ENCODE peak calls at places on chromosomes 7 and 10, in six cellular contexts. E is PC-3, H is GM06990, S is transverse colon, M is foreskin fibroblast, K is body of pancreas. W is an unnamed sample.
A peak's percentile ranks its signal among the peaks of the same experiment; 100 is the strongest.

GRCh38 chr7:32020760-32021159 is 49.4 kb downstream of the PDE1C start:
- DNase-seq in E (no peak), H (no peak), S (no peak), M (no peak), K (no peak), W (no peak)

GRCh38 chr7:134632052-134632451 is 14.6 kb upstream of the BPGM start:
- DNase-seq in E (no peak), H (no peak), S (no peak), M (no peak), K (no peak), W (no peak)

GRCh38 chr10:78865518-78865835 is 203.3 kb upstream of the ZMIZ1 start:
- DNase-seq in E (no peak), H (no peak), S (no peak), M (no peak), K (no peak), W (peak; percentile 3)

GRCh38 chr10:122279725-122280141 is 8.6 kb downstream of the BTBD16 start:
- DNase-seq in E (peak; percentile 60), H (no peak), S (no peak), M (peak; percentile 20), K (no peak), W (peak; percentile 50)

GRCh38 chr7:106858618-106859532 is 6.2 kb upstream of the PIK3CG start:
- DNase-seq in E (no peak), H (no peak), S (peak; percentile 31), M (no peak), K (peak; percentile 21), W (peak; percentile 7)

GRCh38 chr10:111098679-111099437 is 22.0 kb downstream of the ADRA2A start:
- DNase-seq in E (no peak), H (no peak), S (peak; percentile 31), M (no peak), K (no peak), W (peak; percentile 54)

GRCh38 chr10:84329094-84329611 is 764 bp downstream of the CCSER2 start:
- DNase-seq in E (peak; percentile 35), H (no peak), S (peak; percentile 38), M (no peak), K (no peak), W (peak; percentile 51)

GRCh38 chr10:37520488-37520887 is 336.9 kb downstream of the ZNF248 start:
- DNase-seq in E (no peak), H (no peak), S (no peak), M (no peak), K (no peak), W (no peak)

GRCh38 chr7:28036748-28037147 is 143.8 kb downstream of the JAZF1 start:
- DNase-seq in E (peak; percentile 42), H (no peak), S (no peak), M (no peak), K (no peak), W (no peak)

GRCh38 chr7:143393267-143394041 is 12.3 kb downstream of the ZYX start:
- DNase-seq in E (no peak), H (no peak), S (no peak), M (no peak), K (peak; percentile 55), W (peak; percentile 62)

GRCh38 chr7:102390697-102391484 is 5.3 kb upstream of the PRKRIP1 start:
- DNase-seq in E (peak; percentile 80), H (peak; percentile 64), S (peak; percentile 90), M (peak; percentile 54), K (peak; percentile 89), W (peak; percentile 72)

GRCh38 chr7:82153776-82154175 is 289.8 kb downstream of the CACNA2D1 start:
- DNase-seq in E (no peak), H (no peak), S (no peak), M (no peak), K (no peak), W (no peak)

GRCh38 chr7:123485187-123485586 is 49.2 kb downstream of the IQUB start:
- DNase-seq in E (no peak), H (no peak), S (no peak), M (no peak), K (no peak), W (peak; percentile 32)

GRCh38 chr10:27747096-27747451 is 1.5 kb upstream of the MKX start:
- DNase-seq in E (no peak), H (no peak), S (no peak), M (no peak), K (no peak), W (no peak)

GRCh38 chr7:116780966-116781365 is 81.4 kb upstream of the CAPZA2 start:
- DNase-seq in E (peak; percentile 87), H (no peak), S (peak; percentile 60), M (no peak), K (peak; percentile 75), W (no peak)

GRCh38 chr7:80324032-80324431 is 187.8 kb downstream of the GNAT3 start:
- DNase-seq in E (peak; percentile 94), H (no peak), S (no peak), M (peak; percentile 44), K (no peak), W (peak; percentile 67)

GRCh38 chr7:44139311-44140010 is 1.7 kb downstream of the MYL7 start:
- DNase-seq in E (no peak), H (no peak), S (no peak), M (no peak), K (no peak), W (no peak)

GRCh38 chr7:127786184-127786583 is 134.2 kb downstream of the SND1 start:
- DNase-seq in E (no peak), H (no peak), S (no peak), M (no peak), K (no peak), W (peak; percentile 51)

GRCh38 chr7:71488308-71488707 is 356.4 kb downstream of the GALNT17 start:
- DNase-seq in E (no peak), H (no peak), S (no peak), M (no peak), K (no peak), W (peak; percentile 90)

GRCh38 chr10:102610499-102610898 is 33.8 kb upstream of the TRIM8 start:
- DNase-seq in E (peak; percentile 26), H (no peak), S (no peak), M (no peak), K (no peak), W (peak; percentile 68)

GRCh38 chr10:19925064-19925463 is 108.8 kb downstream of the PLXDC2 start:
- DNase-seq in E (no peak), H (no peak), S (no peak), M (no peak), K (no peak), W (no peak)

GRCh38 chr10:35872666-35873065 is 230.6 kb upstream of the FZD8 start:
- DNase-seq in E (no peak), H (no peak), S (no peak), M (no peak), K (no peak), W (no peak)

GRCh38 chr7:91064938-91065337 is 199.3 kb upstream of the FZD1 start:
- DNase-seq in E (no peak), H (no peak), S (no peak), M (no peak), K (no peak), W (peak; percentile 34)

GRCh38 chr7:106166651-106167342 is 54.7 kb upstream of the SYPL1 start:
- DNase-seq in E (peak; percentile 94), H (no peak), S (peak; percentile 38), M (peak; percentile 47), K (peak; percentile 48), W (peak; percentile 87)

GRCh38 chr10:21166557-21167287 is 269.6 kb upstream of the NEBL start:
- DNase-seq in E (peak; percentile 12), H (no peak), S (peak; percentile 28), M (no peak), K (peak; percentile 59), W (no peak)

GRCh38 chr10:132329565-132330485 is 2.2 kb upstream of the LRRC27 start:
- DNase-seq in E (peak; percentile 75), H (no peak), S (no peak), M (peak; percentile 76), K (no peak), W (peak; percentile 63)

GRCh38 chr7:81190997-81191747 is 272.3 kb upstream of the SEMA3C start:
- DNase-seq in E (peak; percentile 59), H (no peak), S (no peak), M (peak; percentile 57), K (no peak), W (peak; percentile 59)

GRCh38 chr7:32569388-32570289 is 74.3 kb downstream of the AVL9 start:
- DNase-seq in E (no peak), H (no peak), S (no peak), M (no peak), K (no peak), W (no peak)

GRCh38 chr7:96548664-96549063 is 161.0 kb downstream of the SEM1 start:
- DNase-seq in E (peak; percentile 96), H (no peak), S (no peak), M (no peak), K (no peak), W (peak; percentile 42)

DNA sequence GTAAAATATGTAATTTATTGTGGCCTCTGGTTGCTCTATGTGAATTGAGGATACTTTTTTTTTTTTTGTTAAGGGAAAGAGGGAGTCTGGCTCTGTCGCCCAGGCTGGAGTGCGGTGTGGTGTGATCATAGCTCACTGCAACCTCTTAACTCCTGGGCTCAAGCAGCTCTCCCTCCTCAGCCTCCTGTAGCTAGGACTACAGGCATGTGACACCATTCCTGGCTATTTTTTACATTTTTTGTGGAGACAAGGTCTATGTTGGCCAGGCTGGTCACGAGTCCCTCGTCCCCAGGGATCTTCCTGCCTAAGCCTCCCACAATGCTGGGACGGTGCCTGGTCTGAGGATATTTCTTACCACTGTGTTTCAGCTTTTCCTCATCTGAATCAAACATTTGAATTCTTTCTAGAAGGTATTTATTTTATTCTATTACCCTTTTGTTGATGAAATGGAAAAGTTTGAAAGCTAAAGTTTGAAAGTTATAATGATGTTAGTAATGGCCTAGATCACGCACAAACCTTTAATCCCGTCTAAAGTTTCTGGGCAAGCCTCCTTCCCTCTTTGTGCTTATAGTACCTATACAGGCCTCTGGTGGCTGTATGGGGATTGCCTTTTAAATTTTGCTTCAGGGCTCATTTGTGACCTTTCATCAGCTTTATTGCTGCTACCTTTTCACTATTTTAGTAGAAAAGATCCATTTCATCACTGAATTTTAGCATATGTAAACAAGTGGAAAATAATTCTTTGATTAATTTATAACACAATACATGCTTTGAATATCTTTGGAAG is 2.0 kb downstream of the IFRD1 start:
- DNase-seq in E (peak; percentile 32), H (no peak), S (peak; percentile 29), M (peak; percentile 39), K (peak; percentile 45), W (peak; percentile 67)
- TF ChIP-seq CTCF in E (no peak), H (peak; percentile 44), S (peak; percentile 24), M (peak; percentile 23), K (no peak), W (peak; percentile 28)

GRCh38 chr7:155188821-155189599 is 108.7 kb upstream of the INSIG1 start:
- DNase-seq in E (no peak), H (no peak), S (no peak), M (peak; percentile 56), K (no peak), W (peak; percentile 59)
- H3K4me3 ChIP-seq in E (no peak overlapping the region), H (no peak overlapping the region), S (no peak overlapping the region), M (no peak overlapping the region), K (no peak overlapping the region), W (no peak overlapping the region)

DNA sequence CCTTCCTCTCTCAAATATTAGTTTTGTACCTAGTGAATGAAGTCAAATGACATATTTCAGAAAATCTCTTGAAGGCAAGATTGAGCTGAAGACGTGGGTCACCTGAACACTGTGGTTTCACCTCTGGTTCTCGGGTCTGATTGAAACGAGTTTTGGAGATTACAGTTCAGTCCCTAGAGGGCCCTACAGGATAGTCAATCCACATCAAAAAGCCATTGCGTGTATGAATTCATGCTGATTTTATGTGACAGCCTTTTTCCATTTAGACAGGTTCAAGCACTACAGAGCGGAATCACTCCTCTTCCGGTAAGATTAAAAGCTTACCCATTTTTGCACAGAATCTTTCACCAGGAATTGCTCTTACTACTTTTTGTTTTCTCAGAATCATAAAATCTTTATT is 62.2 kb downstream of the VIM start:
- DNase-seq in E (peak; percentile 63), H (no peak), S (no peak), M (no peak), K (peak; percentile 18), W (peak; percentile 25)
- TF ChIP-seq CTCF in E (peak; percentile 71), H (peak; percentile 10), S (no peak), M (peak; percentile 5), K (peak; percentile 73), W (peak; percentile 24)

GRCh38 chr10:103693812-103694205 is 161.6 kb downstream of the SH3PXD2A start:
- DNase-seq in E (no peak), H (no peak), S (no peak), M (no peak), K (no peak), W (no peak)
- H3K4me3 ChIP-seq in E (no peak overlapping the region), H (peak overlapping the region; percentile 89), S (peak overlapping the region; percentile 33), M (no peak overlapping the region), K (no peak overlapping the region), W (no peak overlapping the region)

W was measured in fibroblast of mammary gland.